ENCODE peak calls at places on chromosomes 3 and 15, in eight cellular contexts. One of them, this sample, is unnamed.

GRCh38 chr3:189488241-189488767 is 142.9 kb upstream of the TP63 start:
- DNase-seq in brain microvascular endothelial cell: peak
- DNase-seq in cardiac muscle cell: no peak
- DNase-seq in heart left ventricle: peak
- DNase-seq in mesendoderm: peak
- DNase-seq in sigmoid colon: no peak
- DNase-seq in colonic mucosa: no peak
- DNase-seq in cardiac fibroblast: peak
- DNase-seq in this sample: no peak

GRCh38 chr3:153180860-153181372 is 18.9 kb downstream of the RAP2B start:
- DNase-seq in brain microvascular endothelial cell: no peak
- DNase-seq in cardiac muscle cell: no peak
- DNase-seq in heart left ventricle: no peak
- DNase-seq in mesendoderm: no peak
- DNase-seq in sigmoid colon: no peak
- DNase-seq in colonic mucosa: no peak
- DNase-seq in cardiac fibroblast: no peak
- DNase-seq in this sample: no peak

GRCh38 chr15:96514607-96515285 is 184.2 kb downstream of the NR2F2 start:
- DNase-seq in brain microvascular endothelial cell: no peak
- DNase-seq in cardiac muscle cell: no peak
- DNase-seq in heart left ventricle: no peak
- DNase-seq in mesendoderm: no peak
- DNase-seq in sigmoid colon: no peak
- DNase-seq in colonic mucosa: no peak
- DNase-seq in cardiac fibroblast: no peak
- DNase-seq in this sample: peak

GRCh38 chr3:109478614-109479013 is 141.3 kb upstream of the DPPA4 start:
- DNase-seq in brain microvascular endothelial cell: no peak
- DNase-seq in cardiac muscle cell: no peak
- DNase-seq in heart left ventricle: no peak
- DNase-seq in mesendoderm: no peak
- DNase-seq in sigmoid colon: no peak
- DNase-seq in colonic mucosa: no peak
- DNase-seq in cardiac fibroblast: no peak
- DNase-seq in this sample: no peak

GRCh38 chr3:24890012-24890411 is 395.4 kb upstream of the THRB start:
- DNase-seq in brain microvascular endothelial cell: no peak
- DNase-seq in cardiac muscle cell: no peak
- DNase-seq in heart left ventricle: no peak
- DNase-seq in mesendoderm: no peak
- DNase-seq in sigmoid colon: no peak
- DNase-seq in colonic mucosa: no peak
- DNase-seq in cardiac fibroblast: no peak
- DNase-seq in this sample: no peak

GRCh38 chr15:27844018-27844666 is 255.0 kb downstream of the OCA2 start:
- DNase-seq in brain microvascular endothelial cell: peak
- DNase-seq in cardiac muscle cell: no peak
- DNase-seq in heart left ventricle: no peak
- DNase-seq in mesendoderm: no peak
- DNase-seq in sigmoid colon: no peak
- DNase-seq in colonic mucosa: no peak
- DNase-seq in cardiac fibroblast: peak
- DNase-seq in this sample: no peak

GRCh38 chr15:72451224-72451623 is 22.9 kb upstream of the ARIH1 start:
- DNase-seq in brain microvascular endothelial cell: no peak
- DNase-seq in cardiac muscle cell: no peak
- DNase-seq in heart left ventricle: no peak
- DNase-seq in mesendoderm: no peak
- DNase-seq in sigmoid colon: no peak
- DNase-seq in colonic mucosa: no peak
- DNase-seq in cardiac fibroblast: no peak
- DNase-seq in this sample: no peak

GRCh38 chr15:89367485-89368451 is 33.1 kb upstream of the POLG start:
- DNase-seq in brain microvascular endothelial cell: no peak
- DNase-seq in cardiac muscle cell: no peak
- DNase-seq in heart left ventricle: no peak
- DNase-seq in mesendoderm: peak
- DNase-seq in sigmoid colon: no peak
- DNase-seq in colonic mucosa: peak
- DNase-seq in cardiac fibroblast: peak
- DNase-seq in this sample: no peak

GRCh38 chr3:106640353-106640752 is 736.9 kb upstream of the CCDC54 start:
- DNase-seq in brain microvascular endothelial cell: no peak
- DNase-seq in cardiac muscle cell: no peak
- DNase-seq in heart left ventricle: no peak
- DNase-seq in mesendoderm: no peak
- DNase-seq in sigmoid colon: no peak
- DNase-seq in colonic mucosa: no peak
- DNase-seq in cardiac fibroblast: no peak
- DNase-seq in this sample: no peak

GRCh38 chr3:106643684-106644161 is 733.5 kb upstream of the CCDC54 start:
- DNase-seq in brain microvascular endothelial cell: no peak
- DNase-seq in cardiac muscle cell: no peak
- DNase-seq in heart left ventricle: peak
- DNase-seq in mesendoderm: no peak
- DNase-seq in sigmoid colon: no peak
- DNase-seq in colonic mucosa: no peak
- DNase-seq in cardiac fibroblast: no peak
- DNase-seq in this sample: no peak
- H3K4me3 ChIP-seq in brain microvascular endothelial cell: no peak
- H3K4me3 ChIP-seq in cardiac muscle cell: no peak
- H3K4me3 ChIP-seq in heart left ventricle: no peak
- H3K4me3 ChIP-seq in mesendoderm: no peak
- H3K4me3 ChIP-seq in sigmoid colon: no peak
- H3K4me3 ChIP-seq in colonic mucosa: no peak
- H3K4me3 ChIP-seq in cardiac fibroblast: no peak
- H3K4me3 ChIP-seq in this sample: no peak

DNA sequence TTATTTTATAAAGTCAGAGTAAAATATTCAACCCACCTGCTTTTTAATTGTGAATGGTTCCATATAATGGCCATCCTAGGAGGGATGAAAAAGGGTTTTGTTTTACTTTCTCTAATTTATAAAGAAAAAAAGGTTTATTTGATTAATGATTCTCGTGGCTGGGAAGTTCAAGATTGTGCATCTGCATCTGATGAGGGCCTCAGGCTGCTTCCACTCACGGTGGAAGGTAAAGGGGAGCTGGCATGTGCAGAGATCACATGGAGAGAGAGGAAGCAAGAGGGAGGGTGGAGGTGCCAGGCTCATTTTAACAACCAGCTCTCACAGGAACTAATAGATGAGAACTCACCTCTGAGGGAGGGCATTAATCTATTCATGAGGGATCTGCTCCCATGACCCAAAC is 27.7 kb upstream of the TRA2B start:
- DNase-seq in brain microvascular endothelial cell: no peak
- DNase-seq in cardiac muscle cell: no peak
- DNase-seq in heart left ventricle: no peak
- DNase-seq in mesendoderm: no peak
- DNase-seq in sigmoid colon: no peak
- DNase-seq in colonic mucosa: no peak
- DNase-seq in cardiac fibroblast: no peak
- DNase-seq in this sample: no peak
- H3K4me3 ChIP-seq in brain microvascular endothelial cell: no peak
- H3K4me3 ChIP-seq in cardiac muscle cell: no peak
- H3K4me3 ChIP-seq in heart left ventricle: no peak
- H3K4me3 ChIP-seq in mesendoderm: no peak
- H3K4me3 ChIP-seq in sigmoid colon: no peak
- H3K4me3 ChIP-seq in colonic mucosa: no peak
- H3K4me3 ChIP-seq in cardiac fibroblast: no peak
- H3K4me3 ChIP-seq in this sample: no peak

DNA sequence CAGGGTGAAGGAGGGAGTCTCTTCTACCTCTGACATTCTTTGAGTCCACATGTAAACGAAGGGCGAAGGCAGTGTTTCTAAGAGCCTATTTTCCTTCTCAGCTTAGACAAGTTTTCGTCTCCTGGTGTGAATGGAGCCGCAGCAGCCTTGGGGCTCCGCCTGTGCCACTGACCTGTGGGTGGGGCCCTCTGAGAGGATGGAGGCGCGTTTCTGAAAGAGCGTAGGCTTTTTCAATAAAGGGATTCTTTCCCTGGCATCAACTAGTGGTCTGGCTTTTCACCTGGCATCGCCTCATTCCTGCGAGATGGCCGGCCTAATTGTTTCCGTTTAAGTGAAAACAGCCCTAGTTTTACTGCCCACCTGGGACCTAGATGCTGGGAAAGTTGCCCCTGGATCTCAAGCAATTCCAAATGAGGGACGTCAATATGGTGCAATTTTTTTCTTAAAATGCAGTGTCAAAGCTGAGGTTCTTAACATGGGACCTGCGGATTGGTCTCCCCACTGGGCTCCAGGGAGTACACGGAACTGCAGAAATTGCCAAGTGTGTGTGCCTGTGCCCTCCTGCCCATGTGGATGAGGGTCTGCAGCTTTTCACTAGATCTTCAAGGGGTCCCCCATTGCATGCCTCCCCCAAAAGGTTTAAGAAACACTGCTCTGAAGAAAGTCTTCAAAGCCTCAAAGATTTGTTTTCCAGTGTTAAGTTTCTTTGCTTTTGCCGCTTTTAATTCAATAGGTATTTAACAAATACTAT is 969 bp downstream of the GLDN start:
- DNase-seq in brain microvascular endothelial cell: no peak
- DNase-seq in cardiac muscle cell: no peak
- DNase-seq in heart left ventricle: no peak
- DNase-seq in mesendoderm: peak
- DNase-seq in sigmoid colon: no peak
- DNase-seq in colonic mucosa: peak
- DNase-seq in cardiac fibroblast: no peak
- DNase-seq in this sample: no peak
- H3K4me3 ChIP-seq in brain microvascular endothelial cell: no peak
- H3K4me3 ChIP-seq in cardiac muscle cell: peak
- H3K4me3 ChIP-seq in heart left ventricle: peak
- H3K4me3 ChIP-seq in mesendoderm: no peak
- H3K4me3 ChIP-seq in sigmoid colon: no peak
- H3K4me3 ChIP-seq in colonic mucosa: peak
- H3K4me3 ChIP-seq in cardiac fibroblast: no peak
- H3K4me3 ChIP-seq in this sample: peak

GRCh38 chr3:29486917-29487316 is 206.0 kb downstream of the RBMS3 start:
- DNase-seq in brain microvascular endothelial cell: no peak
- DNase-seq in cardiac muscle cell: no peak
- DNase-seq in heart left ventricle: no peak
- DNase-seq in mesendoderm: no peak
- DNase-seq in sigmoid colon: no peak
- DNase-seq in colonic mucosa: no peak
- DNase-seq in cardiac fibroblast: no peak
- DNase-seq in this sample: no peak
- H3K4me3 ChIP-seq in brain microvascular endothelial cell: no peak
- H3K4me3 ChIP-seq in cardiac muscle cell: no peak
- H3K4me3 ChIP-seq in heart left ventricle: no peak
- H3K4me3 ChIP-seq in mesendoderm: no peak
- H3K4me3 ChIP-seq in sigmoid colon: no peak
- H3K4me3 ChIP-seq in colonic mucosa: no peak
- H3K4me3 ChIP-seq in cardiac fibroblast: no peak
- H3K4me3 ChIP-seq in this sample: no peak

DNA sequence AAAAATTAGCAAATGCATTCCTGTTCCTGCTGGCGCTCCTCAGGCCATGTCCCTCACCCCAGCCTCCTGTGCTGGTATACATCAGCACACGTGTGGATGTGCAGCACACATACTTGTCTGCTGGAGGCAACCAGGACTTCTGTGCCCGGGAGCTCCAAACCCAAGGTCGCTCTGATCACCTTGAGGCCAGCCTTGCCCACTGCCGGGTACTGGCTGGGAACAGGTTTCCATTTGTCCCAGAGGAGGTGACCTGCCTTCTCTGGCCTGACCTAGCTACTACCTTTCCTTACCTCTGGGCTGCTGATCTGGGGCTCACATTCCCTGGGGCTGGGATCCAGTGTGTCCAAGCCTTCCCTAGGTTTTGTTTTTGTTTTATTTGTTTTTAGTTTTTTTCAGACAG is 12.1 kb downstream of the PRKCD start:
- DNase-seq in brain microvascular endothelial cell: no peak
- DNase-seq in cardiac muscle cell: no peak
- DNase-seq in heart left ventricle: no peak
- DNase-seq in mesendoderm: no peak
- DNase-seq in sigmoid colon: no peak
- DNase-seq in colonic mucosa: no peak
- DNase-seq in cardiac fibroblast: no peak
- DNase-seq in this sample: no peak
- H3K4me3 ChIP-seq in brain microvascular endothelial cell: no peak
- H3K4me3 ChIP-seq in cardiac muscle cell: no peak
- H3K4me3 ChIP-seq in heart left ventricle: no peak
- H3K4me3 ChIP-seq in mesendoderm: no peak
- H3K4me3 ChIP-seq in sigmoid colon: no peak
- H3K4me3 ChIP-seq in colonic mucosa: no peak
- H3K4me3 ChIP-seq in cardiac fibroblast: no peak
- H3K4me3 ChIP-seq in this sample: no peak

This sample was measured in LNCaP clone FGC.